ENCODE peak calls at places on chromosome 4, in eight cellular contexts. N, I, L, O, U, F, H and V are unnamed samples.

GRCh38 chr4:15414601-15415091 is 13.2 kb upstream of the C1QTNF7 start:
- DNase-seq in H (no peak), N (no peak), U (peak; percentile 49), I (peak; percentile 61), F (peak; percentile 53), O (no peak), L (no peak), V (peak; percentile 29)

GRCh38 chr4:185473247-185473646 is 1.7 kb upstream of the CCDC110 start:
- DNase-seq in F (no peak), N (no peak), U (no peak), O (no peak), I (no peak), L (no peak), H (no peak), V (no peak)

GRCh38 chr4:139593091-139593564 is 37.1 kb upstream of the SETD7 start:
- DNase-seq in N (peak; percentile 26), L (no peak), O (no peak), F (peak; percentile 87), H (no peak), U (peak; percentile 38), I (peak; percentile 74), V (peak; percentile 73)

GRCh38 chr4:152935138-152935537 is 985 bp upstream of the FHDC1 start:
- DNase-seq in H (peak; percentile 92), N (no peak), O (no peak), U (peak; percentile 11), L (no peak), F (no peak), I (no peak), V (no peak)

GRCh38 chr4:25085621-25086020 is 54.9 kb upstream of the LGI2 start:
- DNase-seq in L (no peak), F (no peak), O (no peak), U (no peak), I (no peak), H (no peak), N (no peak), V (no peak)

GRCh38 chr4:182297659-182298058 is 54.5 kb downstream of the TENM3 start:
- DNase-seq in O (no peak), N (no peak), F (no peak), H (no peak), U (peak; percentile 18), I (no peak), L (no peak), V (peak; percentile 56)

GRCh38 chr4:104641427-104641826 is 146.7 kb upstream of the CXXC4 start:
- DNase-seq in F (no peak), U (no peak), O (no peak), N (no peak), H (no peak), L (no peak), I (no peak), V (no peak)

GRCh38 chr4:41418444-41418843 is 119.5 kb upstream of the LIMCH1 start:
- DNase-seq in U (peak; percentile 45), O (no peak), F (peak; percentile 70), N (peak; percentile 27), H (no peak), L (no peak), I (peak; percentile 9), V (peak; percentile 41)

GRCh38 chr4:15004701-15005301 is 2.5 kb downstream of the CPEB2 start:
- DNase-seq in F (peak; percentile 79), L (peak; percentile 32), N (peak; percentile 80), H (peak; percentile 89), U (peak; percentile 90), O (peak; percentile 71), I (no peak), V (peak; percentile 75)

GRCh38 chr4:23887989-23888388 is 1.9 kb downstream of the PPARGC1A start:
- DNase-seq in F (no peak), U (no peak), I (no peak), N (peak; percentile 40), O (no peak), L (no peak), H (peak; percentile 30), V (no peak)

GRCh38 chr4:15373363-15373762 is 54.5 kb upstream of the C1QTNF7 start:
- DNase-seq in O (no peak), U (no peak), F (no peak), I (no peak), H (no peak), N (no peak), L (no peak), V (no peak)

GRCh38 chr4:34182346-34182745 is 2062.0 kb downstream of the ARAP2 start:
- DNase-seq in F (peak; percentile 91), I (no peak), L (no peak), N (no peak), U (no peak), O (no peak), H (no peak), V (peak; percentile 92)

GRCh38 chr4:184232212-184232611 is 14.5 kb upstream of the ENPP6 start:
- DNase-seq in U (no peak), L (no peak), O (no peak), N (no peak), F (no peak), H (peak; percentile 89), I (no peak), V (no peak)

GRCh38 chr4:181261279-181261678 is 981.9 kb upstream of the TENM3 start:
- DNase-seq in U (peak; percentile 51), L (no peak), N (no peak), O (no peak), I (peak; percentile 3), H (no peak), F (no peak), V (no peak)

GRCh38 chr4:1345905-1346780 is 865 bp upstream of the UVSSA start:
- DNase-seq in L (peak; percentile 78), N (peak; percentile 59), O (peak; percentile 18), F (peak; percentile 29), U (peak; percentile 75), H (peak; percentile 59), I (no peak), V (peak; percentile 57)

DNA sequence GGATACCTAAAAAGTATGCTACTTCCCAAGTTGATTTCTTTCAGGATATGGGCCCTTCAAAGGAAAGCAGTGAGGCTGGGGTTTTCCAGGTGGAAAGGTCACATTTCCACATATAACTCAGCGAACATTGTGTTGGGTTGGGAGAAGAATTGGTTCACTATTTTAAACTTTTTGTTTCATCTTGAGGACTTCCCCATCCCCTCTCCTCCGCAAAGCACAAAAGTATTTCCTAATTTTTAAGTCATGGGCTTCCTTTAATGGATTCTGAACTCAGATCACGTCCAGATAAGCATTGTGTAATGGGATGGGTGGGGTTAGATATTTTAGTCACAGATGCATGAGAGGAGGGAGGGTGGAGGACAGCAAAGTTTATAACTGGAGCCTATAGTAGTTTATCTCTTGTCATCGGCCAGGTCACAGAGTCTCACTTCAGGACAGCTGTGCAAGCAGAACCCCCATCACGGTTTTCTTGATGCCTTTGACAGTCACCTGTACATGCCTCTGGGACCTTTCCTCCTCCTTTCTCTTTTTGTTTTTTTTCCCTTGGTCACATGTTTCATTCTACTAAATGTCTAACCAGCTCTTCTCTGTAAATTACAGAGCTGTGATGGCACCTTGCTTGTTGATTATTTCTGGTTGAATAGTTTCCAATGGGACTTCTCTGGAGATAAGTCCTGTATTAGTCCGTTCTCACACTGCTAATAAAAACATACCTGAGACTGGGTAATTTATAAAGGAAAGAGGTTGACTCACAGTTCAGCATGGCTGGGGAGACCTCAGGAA is 115.4 kb downstream of the PTTG2 start:
- DNase-seq in I (no peak), N (no peak), L (no peak), U (peak; percentile 70), F (peak; percentile 87), O (peak; percentile 60), H (peak; percentile 46), V (peak; percentile 76)
- H3K4me3 ChIP-seq in I (no peak overlapping the region), N (no peak overlapping the region), L (no peak overlapping the region), U (peak overlapping the region; percentile 61), F (no peak overlapping the region), O (no peak overlapping the region), H (no peak overlapping the region), V (no peak overlapping the region)

DNA sequence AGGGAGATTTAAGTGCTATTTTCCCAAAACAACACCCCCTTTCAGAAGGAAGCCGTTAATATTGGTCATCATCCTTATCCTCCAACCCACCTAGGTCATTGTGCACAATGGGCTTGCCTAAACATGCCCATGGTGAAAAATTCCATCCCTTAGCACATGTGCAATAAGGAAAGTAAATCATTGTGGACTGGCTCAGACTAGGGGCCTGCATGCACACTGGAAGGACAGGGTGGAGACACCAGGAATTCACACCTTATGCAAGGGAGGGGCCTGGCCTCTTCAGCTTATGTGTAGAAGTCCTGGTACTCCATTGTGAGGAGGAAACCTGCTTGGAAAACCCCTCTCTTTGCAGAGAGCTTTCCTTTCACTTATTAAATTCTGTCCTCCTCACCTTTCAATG is 311.4 kb upstream of the NDST4 start:
- DNase-seq in I (no peak), O (no peak), F (no peak), U (no peak), N (no peak), H (no peak), L (no peak), V (no peak)
- H3K4me3 ChIP-seq in I (no peak overlapping the region), O (no peak overlapping the region), F (no peak overlapping the region), U (no peak overlapping the region), N (no peak overlapping the region), H (no peak overlapping the region), L (no peak overlapping the region), V (no peak overlapping the region)

GRCh38 chr4:164384416-164384815 is 369.5 kb upstream of the SMIM31 start:
- DNase-seq in U (no peak), F (no peak), I (no peak), L (no peak), H (no peak), O (no peak), N (no peak), V (no peak)

GRCh38 chr4:164379694-164380093 is 374.2 kb upstream of the SMIM31 start:
- DNase-seq in F (no peak), N (no peak), I (no peak), H (no peak), U (no peak), O (no peak), L (no peak), V (no peak)

GRCh38 chr4:164381859-164382258 is 372.1 kb upstream of the SMIM31 start:
- DNase-seq in H (no peak), N (no peak), O (no peak), U (no peak), F (no peak), L (no peak), I (no peak), V (no peak)

GRCh38 chr4:164383187-164384181 is 370.4 kb upstream of the SMIM31 start:
- DNase-seq in U (no peak), I (no peak), H (no peak), F (peak; percentile 3), L (no peak), O (peak; percentile 21), N (peak; percentile 51), V (no peak)
- H3K4me3 ChIP-seq in U (peak overlapping the region; percentile 74), I (no peak overlapping the region), H (no peak overlapping the region), F (peak overlapping the region; percentile 3), L (no peak overlapping the region), O (peak overlapping the region; percentile 40), N (peak overlapping the region; percentile 51), V (no peak overlapping the region)

GRCh38 chr4:111793686-111794085 is 351.6 kb upstream of the FAM241A start:
- DNase-seq in H (no peak), I (no peak), N (no peak), L (no peak), O (no peak), F (no peak), U (no peak), V (no peak)

GRCh38 chr4:111792592-111792991 is 352.7 kb upstream of the FAM241A start:
- DNase-seq in H (no peak), N (no peak), I (no peak), L (no peak), O (no peak), F (no peak), U (no peak), V (no peak)

GRCh38 chr4:111789901-111790640 is 355.2 kb upstream of the FAM241A start:
- DNase-seq in H (no peak), L (no peak), I (no peak), N (no peak), U (no peak), F (no peak), O (no peak), V (no peak)

GRCh38 chr4:111788046-111788642 is 357.1 kb upstream of the FAM241A start:
- DNase-seq in O (no peak), H (no peak), I (no peak), F (no peak), U (no peak), L (no peak), N (no peak), V (no peak)
- H3K4me3 ChIP-seq in O (peak overlapping the region; percentile 16), H (no peak overlapping the region), I (no peak overlapping the region), F (no peak overlapping the region), U (no peak overlapping the region), L (no peak overlapping the region), N (peak overlapping the region; percentile 18), V (no peak overlapping the region)